ENCODE peak calls at places on chromosomes 4 and X, in seven cellular contexts. U, I, Q, P, D, V and F are unnamed samples.
A peak's percentile ranks its signal among the peaks of the same experiment; 100 is the strongest.

GRCh38 chr4:94636004-94636403 is 121.8 kb upstream of the BMPR1B start:
- DNase-seq in U (no peak), I (no peak), Q (no peak), P (no peak), D (no peak), V (no peak), F (no peak)

GRCh38 chr4:74397748-74398426 is 32.9 kb downstream of the EREG start:
- DNase-seq in U (no peak), I (no peak), Q (no peak), P (no peak), D (no peak), V (no peak), F (no peak)

GRCh38 chrX:34901761-34902160 is 40.8 kb upstream of the FAM47B start:
- DNase-seq in U (no peak), I (no peak), Q (no peak), P (no peak), D (no peak), V (no peak), F (no peak)

GRCh38 chrX:25003066-25003849 is 12.5 kb downstream of the ARX start:
- DNase-seq in U (no peak), I (no peak), Q (no peak), P (no peak), D (no peak), V (no peak), F (no peak)

GRCh38 chr4:40264497-40264896 is 67.7 kb downstream of the RHOH start:
- DNase-seq in U (no peak), I (no peak), Q (peak; percentile 46), P (no peak), D (no peak), V (no peak), F (no peak)

GRCh38 chrX:69503228-69503834 is 795 bp upstream of the NALF2 start:
- DNase-seq in U (no peak), I (peak; percentile 75), Q (no peak), P (no peak), D (no peak), V (peak; percentile 31), F (no peak)

GRCh38 chr4:113145519-113146291 is 96.3 kb downstream of the ANK2 start:
- DNase-seq in U (peak; percentile 87), I (no peak), Q (no peak), P (no peak), D (no peak), V (no peak), F (no peak)

GRCh38 chr4:85778809-85779124 is 303.8 kb downstream of the ARHGAP24 start:
- DNase-seq in U (no peak), I (peak; percentile 48), Q (no peak), P (no peak), D (no peak), V (no peak), F (no peak)

GRCh38 chr4:103244251-103244650 is 46.1 kb upstream of the CENPE start:
- DNase-seq in U (no peak), I (no peak), Q (peak; percentile 49), P (no peak), D (no peak), V (no peak), F (no peak)

GRCh38 chrX:9249452-9249851 is 215.4 kb upstream of the TBL1X start:
- DNase-seq in U (no peak), I (no peak), Q (no peak), P (no peak), D (no peak), V (no peak), F (no peak)

GRCh38 chr4:31088600-31089230 is 368.5 kb downstream of the PCDH7 start:
- DNase-seq in U (peak; percentile 63), I (no peak), Q (no peak), P (no peak), D (no peak), V (no peak), F (no peak)

GRCh38 chr4:121034010-121034409 is 38.3 kb downstream of the NDNF start:
- DNase-seq in U (no peak), I (no peak), Q (peak; percentile 8), P (no peak), D (peak; percentile 29), V (no peak), F (no peak)

GRCh38 chrX:15501506-15501905 is 899 bp downstream of the BMX start:
- DNase-seq in U (no peak), I (no peak), Q (no peak), P (no peak), D (no peak), V (no peak), F (no peak)

GRCh38 chr4:140635606-140636005 is 66.8 kb upstream of the UCP1 start:
- DNase-seq in U (peak; percentile 54), I (no peak), Q (peak; percentile 28), P (no peak), D (peak; percentile 34), V (peak; percentile 10), F (no peak)

GRCh38 chrX:96833333-96833732 is 50.4 kb upstream of the RPA4 start:
- DNase-seq in U (no peak), I (no peak), Q (no peak), P (no peak), D (no peak), V (no peak), F (no peak)

GRCh38 chrX:96837808-96838207 is 45.9 kb upstream of the RPA4 start:
- DNase-seq in U (no peak), I (no peak), Q (peak; percentile 8), P (no peak), D (no peak), V (no peak), F (no peak)

GRCh38 chrX:96834137-96834536 is 49.6 kb upstream of the RPA4 start:
- DNase-seq in U (no peak), I (no peak), Q (no peak), P (no peak), D (no peak), V (no peak), F (no peak)

GRCh38 chrX:96841325-96841724 is 42.4 kb upstream of the RPA4 start:
- DNase-seq in U (no peak), I (no peak), Q (no peak), P (no peak), D (no peak), V (no peak), F (no peak)

GRCh38 chrX:96835660-96836289 is 47.9 kb upstream of the RPA4 start:
- DNase-seq in U (no peak), I (peak; percentile 84), Q (no peak), P (no peak), D (no peak), V (no peak), F (no peak)
- H3K4me3 ChIP-seq in U (no peak overlapping the region), I (peak overlapping the region; percentile 43), Q (no peak overlapping the region), P (no peak overlapping the region), D (no peak overlapping the region), V (no peak overlapping the region), F (no peak overlapping the region)

DNA sequence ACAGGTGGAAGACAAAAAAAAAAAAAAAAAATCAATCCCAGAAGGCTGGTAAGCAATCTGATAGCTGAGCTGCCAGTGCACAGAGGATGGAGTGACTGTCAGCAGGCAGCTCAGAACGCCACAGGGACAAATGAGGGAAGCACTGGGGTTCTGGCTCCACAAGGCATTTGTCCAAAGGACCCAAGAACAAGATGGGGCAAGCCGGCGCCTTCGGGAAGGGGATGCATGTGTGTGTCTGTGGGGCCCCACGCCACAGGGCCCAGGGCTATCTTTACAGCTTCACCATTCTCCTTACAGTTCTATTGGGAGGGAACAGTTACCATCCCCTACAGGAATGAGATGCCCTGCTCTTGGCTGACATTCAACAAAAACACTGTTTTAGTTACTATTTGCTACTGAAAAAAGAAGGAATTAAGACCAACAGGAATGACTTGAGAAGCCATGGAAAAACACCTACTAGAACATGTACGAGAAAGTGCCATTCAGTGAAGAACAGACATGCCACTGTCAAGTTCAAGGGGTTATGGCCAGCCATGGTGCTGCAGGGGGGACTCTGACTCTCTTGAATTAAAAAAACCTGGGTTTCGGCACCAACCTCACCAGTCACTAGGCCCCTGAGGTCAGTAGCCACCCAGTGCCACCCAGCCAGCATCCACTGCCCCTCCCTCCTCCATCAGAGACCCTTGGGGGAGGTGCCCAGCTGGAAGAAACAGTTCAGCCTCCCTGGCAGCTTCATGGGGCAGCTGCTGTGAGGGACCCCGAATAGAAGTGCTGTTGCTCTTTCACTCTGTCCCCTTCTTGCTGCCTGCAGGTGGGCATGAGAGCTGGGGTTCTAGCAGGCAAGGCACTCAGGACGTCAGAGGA is 18.5 kb downstream of the WDR1 start:
- DNase-seq in U (no peak), I (no peak), Q (no peak), P (no peak), D (no peak), V (no peak), F (no peak)
- H3K4me1 ChIP-seq in U (peaks cover 67% of the 10 kb centered on the region), I (no peaks in the 10 kb centered on the region), Q (peaks cover 95% of the 10 kb centered on the region), P (peaks cover 33% of the 10 kb centered on the region), D (peaks cover 11% of the 10 kb centered on the region), V (peaks cover 26% of the 10 kb centered on the region), F (peaks cover 77% of the 10 kb centered on the region)

GRCh38 chr4:33162122-33162521 is 2442.0 kb downstream of the PCDH7 start:
- DNase-seq in U (no peak), I (no peak), Q (no peak), P (no peak), D (no peak), V (no peak), F (no peak)

GRCh38 chr4:33161202-33161601 is 2441.0 kb downstream of the PCDH7 start:
- DNase-seq in U (no peak), I (no peak), Q (no peak), P (no peak), D (no peak), V (no peak), F (no peak)

DNA sequence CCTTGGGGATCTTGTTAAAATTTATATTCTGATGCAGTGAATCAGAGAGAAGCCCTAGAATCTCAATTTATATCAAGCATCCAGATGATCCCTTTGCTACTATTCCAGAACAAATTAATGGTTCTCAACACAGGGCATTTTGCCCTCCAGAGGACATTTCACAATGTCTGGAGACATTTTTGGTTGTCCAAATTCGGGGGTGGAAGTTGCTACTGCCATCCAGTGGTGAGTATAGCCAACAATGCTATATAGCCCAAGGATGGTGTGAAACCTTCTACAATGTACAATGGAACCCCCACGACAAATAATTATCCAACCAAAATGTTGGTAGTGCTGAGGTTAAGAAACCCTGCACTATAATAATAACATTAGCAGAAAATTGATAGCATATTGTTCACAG is 2440.0 kb downstream of the PCDH7 start:
- DNase-seq in U (peak; percentile 50), I (peak; percentile 6), Q (no peak), P (no peak), D (no peak), V (no peak), F (no peak)
- TF ChIP-seq CTCF in U (peak; percentile 72), I (peak; percentile 69), Q (peak; percentile 14), P (no peak), D (no peak), V (no peak), F (no peak)

GRCh38 chr4:56042225-56042624 is 93.5 kb downstream of the CEP135 start:
- DNase-seq in U (no peak), I (no peak), Q (no peak), P (no peak), D (no peak), V (no peak), F (no peak)

GRCh38 chr4:56038763-56039162 is 90.0 kb downstream of the CEP135 start:
- DNase-seq in U (no peak), I (no peak), Q (peak; percentile 14), P (no peak), D (no peak), V (no peak), F (no peak)

DNA sequence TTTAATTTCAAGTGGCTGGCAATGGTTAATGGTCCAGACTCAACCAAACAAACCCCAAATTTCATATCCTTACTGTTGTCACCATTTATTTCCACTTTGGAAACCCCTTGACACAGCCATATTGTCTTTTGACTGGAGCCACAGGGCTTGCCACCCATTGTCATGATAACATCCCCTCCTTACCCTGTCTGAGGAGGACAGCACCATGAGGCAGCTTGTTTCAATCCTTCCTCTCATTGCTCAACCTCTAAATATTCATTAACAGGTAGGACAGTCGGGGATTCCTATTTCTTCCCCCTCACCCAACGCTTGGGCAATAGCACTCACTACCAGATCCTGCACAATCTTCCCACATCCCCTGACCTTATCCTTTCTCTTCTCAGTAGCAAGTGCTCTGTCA is 92.1 kb downstream of the CEP135 start:
- DNase-seq in U (no peak), I (no peak), Q (no peak), P (no peak), D (no peak), V (no peak), F (no peak)
- H3K4me3 ChIP-seq in U (no peak overlapping the region), I (no peak overlapping the region), Q (no peak overlapping the region), P (no peak overlapping the region), D (no peak overlapping the region), V (no peak overlapping the region), F (no peak overlapping the region)